ENCODE peak calls at places on chromosomes 5 and 9, in five cellular contexts. G, M, D, K and O are unnamed samples. For H3K9me3, the result is how much of the 10 kb centered on the place peaks cover.

GRCh38 chr5:13357937-13358336 is 586.6 kb downstream of the DNAH5 start:
- DNase-seq in M (no peak), K (no peak), D (no peak), G (no peak), O (no peak)

GRCh38 chr9:136268318-136268717 is 22.7 kb upstream of the QSOX2 start:
- DNase-seq in D (no peak), G (no peak), K (no peak), M (no peak), O (no peak)

GRCh38 chr5:139091439-139092156 is 106.6 kb downstream of the SIL1 start:
- DNase-seq in K (no peak), G (no peak), M (no peak), D (no peak), O (no peak)

GRCh38 chr5:119343042-119343441 is 12.8 kb upstream of the TNFAIP8 start:
- DNase-seq in K (no peak), D (no peak), M (no peak), G (no peak), O (no peak)

GRCh38 chr5:178068293-178068692 is 45.0 kb upstream of the N4BP3 start:
- DNase-seq in G (no peak), D (no peak), M (no peak), K (no peak), O (no peak)

GRCh38 chr5:179256229-179257189 is 88.8 kb downstream of the ADAMTS2 start:
- DNase-seq in M (no peak), D (no peak), G (peak), K (no peak), O (no peak)

GRCh38 chr5:132813599-132814440 is 718 bp downstream of the SOWAHA start:
- DNase-seq in K (no peak), M (no peak), G (no peak), D (no peak), O (peak)

GRCh38 chr5:145221416-145221815 is 613.7 kb downstream of the PRELID2 start:
- DNase-seq in K (no peak), D (no peak), M (no peak), G (no peak), O (no peak)

GRCh38 chr9:136594492-136594891 is 48.6 kb upstream of the NOTCH1 start:
- DNase-seq in K (no peak), M (no peak), G (peak), D (no peak), O (no peak)

GRCh38 chr5:40736103-40736875 is 19.5 kb downstream of the TTC33 start:
- DNase-seq in D (no peak), M (no peak), K (no peak), G (no peak), O (no peak)

GRCh38 chr9:116589392-116590354 is 97.4 kb upstream of the TRIM32 start:
- DNase-seq in M (no peak), G (no peak), K (no peak), D (no peak), O (no peak)

GRCh38 chr5:33462456-33462855 is 21.7 kb downstream of the TARS1 start:
- DNase-seq in K (no peak), M (no peak), D (no peak), G (no peak), O (no peak)

GRCh38 chr5:45288746-45289145 is 407.4 kb downstream of the HCN1 start:
- DNase-seq in M (no peak), D (no peak), K (no peak), G (no peak), O (no peak)

GRCh38 chr9:132787748-132788159 is 90.3 kb downstream of the AK8 start:
- DNase-seq in G (no peak), D (no peak), M (no peak), K (no peak), O (no peak)

GRCh38 chr5:121757753-121758152 is 93.9 kb upstream of the FTMT start:
- DNase-seq in G (no peak), K (no peak), M (no peak), D (no peak), O (no peak)

DNA sequence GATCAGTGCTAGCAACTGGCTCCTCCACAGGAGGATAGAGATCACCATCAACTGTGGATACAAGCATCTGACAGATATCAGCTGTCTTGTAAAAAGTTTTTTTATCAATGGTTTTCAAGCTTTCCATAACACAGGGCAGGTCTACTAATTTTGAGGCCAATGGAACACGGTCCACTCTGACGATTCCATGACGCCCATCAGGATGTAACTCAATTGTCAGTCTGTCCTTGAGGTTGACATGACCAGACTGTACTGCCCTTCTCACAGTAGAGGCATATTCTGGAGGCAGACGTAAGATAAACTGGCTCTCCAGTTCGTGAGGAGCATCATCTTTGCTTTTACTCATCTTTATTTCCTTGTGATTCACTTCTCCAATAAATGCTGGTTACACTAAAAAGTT is 885 bp downstream of the TAF7 start:
- DNase-seq in D (no peak), G (no peak), M (no peak), K (no peak), O (no peak)
- H3K9me3 ChIP-seq in D (under half), G (half or more), M (half or more), K (under half), O (under half)

DNA sequence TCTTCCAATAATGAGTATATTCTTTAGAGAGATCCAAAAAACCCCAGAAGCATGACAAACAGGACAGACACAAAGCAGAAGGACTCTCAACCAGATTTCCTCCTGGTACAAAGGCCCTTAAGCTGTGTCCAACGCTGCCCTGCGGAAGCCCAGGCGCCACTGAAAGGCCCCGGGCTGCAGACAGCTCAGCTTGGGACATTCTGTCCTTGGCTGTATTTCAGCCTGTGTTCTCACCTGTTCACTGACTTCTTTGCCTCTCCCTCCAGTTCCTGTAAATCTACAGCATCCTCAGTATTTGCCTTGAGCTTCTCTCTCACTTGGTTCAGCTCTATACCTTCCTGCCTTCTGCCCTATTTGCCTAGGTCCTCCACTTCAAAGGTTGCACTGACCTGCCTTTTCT is 96.5 kb downstream of the SH3TC2 start:
- DNase-seq in D (no peak), G (peak), K (no peak), M (no peak), O (no peak)
- H3K9me3 ChIP-seq in D (under half), G (under half), K (under half), M (under half), O (under half)

GRCh38 chr5:2917524-2917923 is 166.0 kb upstream of the IRX2 start:
- DNase-seq in G (no peak), D (no peak), M (no peak), K (no peak), O (no peak)
- H3K9me3 ChIP-seq in G (under half), D (under half), M (under half), K (under half), O (under half)

GRCh38 chr9:68502279-68502678 is 38.4 kb downstream of the TMEM252 start:
- DNase-seq in D (no peak), K (no peak), G (no peak), M (no peak), O (no peak)

GRCh38 chr9:68507098-68507795 is 33.4 kb downstream of the TMEM252 start:
- DNase-seq in G (no peak), K (no peak), D (no peak), M (no peak), O (no peak)

GRCh38 chr9:68507796-68508145 is 32.9 kb downstream of the TMEM252 start:
- DNase-seq in M (no peak), D (no peak), K (no peak), G (no peak), O (no peak)

GRCh38 chr9:68508547-68508946 is 32.1 kb downstream of the TMEM252 start:
- DNase-seq in G (no peak), M (no peak), K (no peak), D (no peak), O (no peak)

DNA sequence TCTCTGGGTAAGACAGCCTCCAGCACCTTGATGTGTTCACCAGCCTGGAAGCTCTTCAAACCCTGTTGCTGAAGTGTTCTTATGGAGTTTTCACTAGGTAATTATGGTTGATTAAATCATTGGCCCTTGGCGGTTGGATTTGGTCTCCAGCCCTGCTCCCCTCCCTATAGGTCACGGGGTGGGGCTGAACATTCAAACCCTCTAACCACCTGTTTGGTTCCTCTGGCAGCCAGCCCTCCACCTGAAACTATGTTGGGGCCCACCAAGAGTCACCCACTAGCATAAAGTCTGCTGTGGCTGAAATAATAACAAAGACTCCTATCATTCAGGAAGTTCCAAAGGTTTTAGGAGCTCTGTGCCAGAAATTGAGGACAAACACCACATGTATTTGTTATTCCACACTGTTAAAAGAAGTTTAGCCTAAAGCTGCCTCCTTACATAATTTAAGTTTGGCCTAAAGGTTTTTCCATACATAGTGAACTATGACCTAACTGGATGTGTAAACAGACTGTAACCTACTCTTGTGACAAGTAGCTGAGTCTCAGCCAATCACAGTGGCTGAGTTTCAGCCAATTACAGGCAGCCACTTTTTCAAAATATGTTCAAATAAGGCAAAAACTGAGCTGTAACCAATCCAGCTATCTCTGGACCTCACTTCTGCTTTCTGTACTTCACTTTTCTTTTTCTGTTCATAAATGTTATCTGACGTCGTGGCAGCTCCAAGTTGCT is 34.8 kb downstream of the TMEM252 start:
- DNase-seq in G (no peak), K (no peak), D (no peak), M (no peak), O (no peak)
- H3K9me3 ChIP-seq in G (under half), K (under half), D (under half), M (under half), O (under half)

GRCh38 chr5:3282841-3283240 is 312.8 kb upstream of the IRX1 start:
- DNase-seq in K (no peak), D (no peak), M (no peak), G (no peak), O (no peak)
- H3K9me3 ChIP-seq in K (under half), D (under half), M (under half), G (under half), O (under half)